ENCODE peak calls at places on chromosomes 1 and 21, in four cellular contexts. V is body of pancreas, L is GM23248, W is endothelial cell of umbilical vein. M is an unnamed sample. For H3K36me3, the result is how much of the 10 kb centered on the place peaks cover.

GRCh38 chr1:157624471-157624870 is 26.6 kb upstream of the FCRL4 start:
- DNase-seq in V (no peak), L (no peak), W (no peak), M (no peak)

GRCh38 chr1:114258633-114259032 is 105.0 kb upstream of the SYT6 start:
- DNase-seq in V (no peak), L (no peak), W (no peak), M (no peak)

GRCh38 chr1:111281411-111281810 is 9.2 kb upstream of the CHIA start:
- DNase-seq in V (no peak), L (peak), W (no peak), M (no peak)

GRCh38 chr1:221708987-221709386 is 32.9 kb downstream of the DUSP10 start:
- DNase-seq in V (peak), L (peak), W (peak), M (no peak)

GRCh38 chr1:228555074-228555989 is 68.2 kb downstream of the RNF187 start:
- DNase-seq in V (no peak), L (no peak), W (no peak), M (no peak)

GRCh38 chr1:198234511-198235251 is 77.9 kb downstream of the NEK7 start:
- DNase-seq in V (no peak), L (peak), W (peak), M (peak)

GRCh38 chr1:3015269-3015635 is 6.0 kb upstream of the ACTRT2 start:
- DNase-seq in V (no peak), L (no peak), W (no peak), M (no peak)

GRCh38 chr1:47696911-47697441 is 259.1 kb downstream of the FOXD2 start:
- DNase-seq in V (no peak), L (no peak), W (no peak), M (no peak)

GRCh38 chr1:225565845-225566244 is 87.1 kb downstream of the ENAH start:
- DNase-seq in V (no peak), L (peak), W (no peak), M (peak)

GRCh38 chr1:41629571-41629970 is 145.1 kb upstream of the EDN2 start:
- DNase-seq in V (no peak), L (peak), W (no peak), M (peak)

GRCh38 chr1:217435159-217435558 is 195.7 kb downstream of the GPATCH2 start:
- DNase-seq in V (no peak), L (no peak), W (no peak), M (no peak)

GRCh38 chr1:55718758-55719671 is 503.9 kb upstream of the USP24 start:
- DNase-seq in V (peak), L (peak), W (no peak), M (peak)

GRCh38 chr1:22817462-22817861 is 106.8 kb downstream of the EPHB2 start:
- DNase-seq in V (no peak), L (no peak), W (no peak), M (no peak)

GRCh38 chr1:178057131-178057765 is 36.7 kb upstream of the RASAL2 start:
- DNase-seq in V (no peak), L (peak), W (no peak), M (no peak)

GRCh38 chr1:27592191-27592590 is 11.8 kb downstream of the AHDC1 start:
- DNase-seq in V (no peak), L (no peak), W (no peak), M (no peak)

GRCh38 chr1:218620956-218621355 is 275.8 kb downstream of the TGFB2 start:
- DNase-seq in V (peak), L (no peak), W (peak), M (peak)

GRCh38 chr1:48001696-48002095 is 4.5 kb upstream of the TRABD2B start:
- DNase-seq in V (no peak), L (no peak), W (no peak), M (no peak)

GRCh38 chr1:229710746-229711145 is 84.7 kb downstream of the URB2 start:
- DNase-seq in V (no peak), L (peak), W (no peak), M (peak)

GRCh38 chr1:119448112-119448511 is 33.2 kb downstream of the HSD3B2 start:
- DNase-seq in V (no peak), L (peak), W (no peak), M (no peak)

GRCh38 chr1:164863056-164863455 is 304.1 kb downstream of the PBX1 start:
- DNase-seq in V (no peak), L (no peak), W (no peak), M (no peak)

GRCh38 chr1:180094705-180095280 is 59.9 kb upstream of the QSOX1 start:
- DNase-seq in V (no peak), L (no peak), W (no peak), M (peak)

GRCh38 chr1:209809601-209810000 is 3.7 kb upstream of the IRF6 start:
- DNase-seq in V (no peak), L (no peak), W (no peak), M (no peak)

GRCh38 chr1:230572121-230573083 is 69.9 kb upstream of the COG2 start:
- DNase-seq in V (peak), L (peak), W (no peak), M (no peak)

GRCh38 chr1:180358649-180359048 is 128.6 kb downstream of the LHX4 start:
- DNase-seq in V (peak), L (no peak), W (peak), M (peak)

GRCh38 chr1:207077470-207078377 is 10.9 kb upstream of the C4BPB start:
- DNase-seq in V (peak), L (peak), W (peak), M (peak)

GRCh38 chr1:107941123-107941522 is 23.9 kb downstream of the VAV3 start:
- DNase-seq in V (no peak), L (peak), W (no peak), M (peak)

GRCh38 chr1:85612704-85613361 is 32.3 kb downstream of the CCN1 start:
- DNase-seq in V (peak), L (peak), W (peak), M (peak)

GRCh38 chr1:27602510-27603319 is 1.2 kb downstream of the AHDC1 start:
- DNase-seq in V (peak), L (peak), W (peak), M (peak)

GRCh38 chr1:201181726-201182125 is 8.9 kb upstream of the IGFN1 start:
- DNase-seq in V (no peak), L (no peak), W (no peak), M (no peak)

GRCh38 chr1:88683516-88683847 is 591 bp upstream of the PKN2 start:
- DNase-seq in V (peak), L (peak), W (no peak), M (no peak)

GRCh38 chr1:23122023-23122738 is 46.5 kb downstream of the LUZP1 start:
- DNase-seq in V (peak), L (peak), W (peak), M (peak)

GRCh38 chr1:193448682-193449461 is 262.5 kb upstream of the B3GALT2 start:
- DNase-seq in V (no peak), L (no peak), W (no peak), M (no peak)

GRCh38 chr1:66598670-66599069 is 64.7 kb downstream of the SGIP1 start:
- DNase-seq in V (no peak), L (peak), W (peak), M (peak)

GRCh38 chr21:46344219-46344915 is 20.4 kb downstream of the PCNT start:
- DNase-seq in V (no peak), L (no peak), W (no peak), M (no peak)

GRCh38 chr1:224427346-224427745 is 7.3 kb downstream of the WDR26 start:
- DNase-seq in V (no peak), L (peak), W (peak), M (peak)
- H3K36me3 ChIP-seq in V (under half), L (half or more), W (under half), M (half or more)

GRCh38 chr21:41819856-41820281 is 53.0 kb upstream of the RIPK4 start:
- DNase-seq in V (no peak), L (no peak), W (no peak), M (no peak)
- H3K36me3 ChIP-seq in V (under half), L (under half), W (under half), M (under half)

GRCh38 chr1:211292411-211292810 is 33.2 kb downstream of the RCOR3 start:
- DNase-seq in V (no peak), L (no peak), W (no peak), M (no peak)

GRCh38 chr1:211281322-211282022 is 22.3 kb downstream of the RCOR3 start:
- DNase-seq in V (no peak), L (peak), W (no peak), M (peak)

GRCh38 chr1:211285196-211285595 is 26.0 kb downstream of the RCOR3 start:
- DNase-seq in V (no peak), L (peak), W (peak), M (no peak)

GRCh38 chr1:211282023-211282373 is 22.8 kb downstream of the RCOR3 start:
- DNase-seq in V (no peak), L (no peak), W (no peak), M (no peak)

GRCh38 chr1:211287218-211287617 is 28.1 kb downstream of the RCOR3 start:
- DNase-seq in V (no peak), L (no peak), W (no peak), M (no peak)
- H3K36me3 ChIP-seq in V (under half), L (half or more), W (under half), M (half or more)

GRCh38 chr1:35439626-35440025 is 117.6 kb downstream of the KIAA0319L start:
- DNase-seq in V (no peak), L (no peak), W (no peak), M (no peak)
- H3K36me3 ChIP-seq in V (under half), L (under half), W (under half), M (half or more)

GRCh38 chr1:11984559-11984958 is 4.3 kb downstream of the MFN2 start:
- DNase-seq in V (no peak), L (no peak), W (no peak), M (no peak)
- H3K36me3 ChIP-seq in V (under half), L (under half), W (under half), M (under half)

GRCh38 chr1:9721606-9722377 is 70.3 kb downstream of the PIK3CD start:
- DNase-seq in V (no peak), L (peak), W (peak), M (peak)

GRCh38 chr1:9720785-9721605 is 69.5 kb downstream of the PIK3CD start:
- DNase-seq in V (no peak), L (no peak), W (no peak), M (no peak)

GRCh38 chr1:9723926-9724325 is 72.4 kb downstream of the PIK3CD start:
- DNase-seq in V (no peak), L (no peak), W (no peak), M (no peak)

GRCh38 chr1:9723068-9723805 is 71.7 kb downstream of the PIK3CD start:
- DNase-seq in V (no peak), L (no peak), W (no peak), M (no peak)

DNA sequence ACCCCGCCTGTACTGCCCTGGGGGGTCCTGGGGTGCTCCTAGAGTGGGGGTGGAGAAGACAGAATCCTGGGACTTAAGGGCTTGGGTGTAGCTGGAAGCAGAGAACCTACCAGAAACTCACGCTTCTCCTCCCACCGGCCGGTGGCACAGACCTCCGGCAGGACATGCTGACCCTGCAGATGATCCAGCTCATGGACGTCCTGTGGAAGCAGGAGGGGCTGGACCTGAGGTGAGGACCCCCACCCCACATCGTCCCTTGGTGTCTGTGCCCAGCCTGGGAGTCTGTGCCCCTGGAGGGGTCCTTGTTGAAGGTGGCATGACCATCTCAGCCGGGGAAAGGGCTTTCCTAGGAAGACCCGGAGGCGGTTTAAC is 70.8 kb downstream of the PIK3CD start:
- DNase-seq in V (no peak), L (no peak), W (no peak), M (no peak)
- H3K36me3 ChIP-seq in V (under half), L (under half), W (under half), M (under half)

GRCh38 chr1:24421502-24421901 is 5.9 kb downstream of the NIPAL3 start:
- DNase-seq in V (no peak), L (peak), W (no peak), M (no peak)
- H3K36me3 ChIP-seq in V (under half), L (under half), W (under half), M (under half)

GRCh38 chr1:36349241-36349671 is 25.8 kb upstream of the EVA1B start:
- DNase-seq in V (no peak), L (peak), W (no peak), M (peak)
- H3K36me3 ChIP-seq in V (under half), L (under half), W (under half), M (half or more)

GRCh38 chr1:16464917-16465625 is 24.5 kb downstream of the NECAP2 start:
- DNase-seq in V (no peak), L (no peak), W (no peak), M (peak)

GRCh38 chr1:16461681-16462080 is 21.2 kb downstream of the NECAP2 start:
- DNase-seq in V (no peak), L (no peak), W (no peak), M (no peak)

GRCh38 chr1:16462773-16463330 is 22.3 kb downstream of the NECAP2 start:
- DNase-seq in V (no peak), L (no peak), W (no peak), M (no peak)

GRCh38 chr1:16458801-16459200 is 18.3 kb downstream of the NECAP2 start:
- DNase-seq in V (no peak), L (no peak), W (no peak), M (no peak)

GRCh38 chr1:16459503-16459902 is 19.0 kb downstream of the NECAP2 start:
- DNase-seq in V (no peak), L (no peak), W (no peak), M (no peak)
- H3K36me3 ChIP-seq in V (under half), L (half or more), W (under half), M (half or more)

GRCh38 chr1:33298623-33299277 is 22.1 kb downstream of the A3GALT2 start:
- DNase-seq in V (peak), L (peak), W (peak), M (peak)
- H3K36me3 ChIP-seq in V (under half), L (under half), W (under half), M (under half)